ENCODE peak calls at places on chromosomes 2 and 18, in four cellular contexts. R is GM23248, I is posterior vena cava, P is GDM1. V is an unnamed sample.

GRCh38 chr2:156110890-156111289 is 221.6 kb downstream of the NR4A2 start:
- DNase-seq in R (peak; percentile 20), P (peak; percentile 31), I (no peak), V (no peak)

GRCh38 chr2:101770672-101771071 is 73.2 kb downstream of the MAP4K4 start:
- DNase-seq in R (peak; percentile 63), I (no peak), P (peak; percentile 27), V (peak; percentile 17)

GRCh38 chr2:128306931-128307460 is 11.7 kb downstream of the HS6ST1 start:
- DNase-seq in R (no peak), I (peak; percentile 66), P (no peak), V (no peak)

GRCh38 chr2:238771193-238771592 is 76.7 kb upstream of the TWIST2 start:
- DNase-seq in I (no peak), R (peak; percentile 64), P (no peak), V (no peak)

GRCh38 chr2:68169308-68169707 is 11.6 kb downstream of the PNO1 start:
- DNase-seq in P (no peak), I (no peak), R (no peak), V (no peak)

GRCh38 chr18:48863432-48864065 is 87.2 kb downstream of the SMAD7 start:
- DNase-seq in R (no peak), I (peak; percentile 73), P (no peak), V (no peak)

GRCh38 chr2:106982350-106982749 is 96.4 kb upstream of the ST6GAL2 start:
- DNase-seq in R (peak; percentile 28), P (no peak), I (no peak), V (no peak)

GRCh38 chr2:241030333-241030680 is 31.9 kb downstream of the SNED1 start:
- DNase-seq in I (no peak), P (no peak), R (no peak), V (no peak)

GRCh38 chr2:175180701-175181103 is 808 bp downstream of the ATP5MC3 start:
- DNase-seq in P (peak; percentile 2), R (peak; percentile 81), I (peak; percentile 75), V (peak; percentile 14)

GRCh38 chr2:161307676-161308075 is 549 bp upstream of the PSMD14 start:
- DNase-seq in P (no peak), I (no peak), R (no peak), V (no peak)

GRCh38 chr2:175022923-175023322 is 17.7 kb upstream of the CHN1 start:
- DNase-seq in P (no peak), R (no peak), I (no peak), V (no peak)

GRCh38 chr2:196431076-196431475 is 208.4 kb upstream of the CCDC150 start:
- DNase-seq in I (no peak), P (no peak), R (no peak), V (no peak)

GRCh38 chr2:183010112-183010511 is 28.1 kb downstream of the NCKAP1 start:
- DNase-seq in P (no peak), I (no peak), R (peak; percentile 19), V (no peak)

GRCh38 chr2:234911271-234911670 is 40.5 kb upstream of the SH3BP4 start:
- DNase-seq in I (no peak), R (peak; percentile 81), P (no peak), V (no peak)

GRCh38 chr2:48107326-48107925 is 201.1 kb upstream of the FBXO11 start:
- DNase-seq in R (peak; percentile 90), I (no peak), P (no peak), V (no peak)

GRCh38 chr2:69237070-69237670 is 149.9 kb downstream of the GFPT1 start:
- DNase-seq in I (no peak), P (no peak), R (peak; percentile 53), V (no peak)

GRCh38 chr2:77271262-77271661 is 250.9 kb downstream of the LRRTM4 start:
- DNase-seq in P (no peak), I (no peak), R (no peak), V (no peak)

GRCh38 chr2:85255813-85256581 is 71.8 kb downstream of the TGOLN2 start:
- DNase-seq in P (no peak), R (peak; percentile 61), I (peak; percentile 78), V (no peak)

GRCh38 chr18:62585274-62586147 is 62.7 kb downstream of the ZCCHC2 start:
- DNase-seq in P (no peak), I (no peak), R (no peak), V (no peak)

GRCh38 chr2:230557056-230557455 is 141.1 kb downstream of the SP100 start:
- DNase-seq in P (no peak), R (no peak), I (no peak), V (no peak)

GRCh38 chr18:8402237-8402636 is 207.0 kb upstream of the RAB12 start:
- DNase-seq in R (no peak), P (no peak), I (no peak), V (no peak)

GRCh38 chr2:105803773-105804172 is 59.1 kb downstream of the NCK2 start:
- DNase-seq in I (no peak), P (no peak), R (no peak), V (no peak)

GRCh38 chr2:15730545-15731212 is 139.0 kb downstream of the DDX1 start:
- DNase-seq in R (peak; percentile 92), I (peak; percentile 98), P (no peak), V (no peak)

GRCh38 chr18:37871583-37871982 is 306.0 kb upstream of the CELF4 start:
- DNase-seq in P (no peak), R (no peak), I (no peak), V (no peak)

GRCh38 chr18:10792181-10792580 is 266.4 kb downstream of the NAPG start:
- DNase-seq in I (no peak), P (no peak), R (no peak), V (peak; percentile 20)

GRCh38 chr2:72001937-72002690 is 145.5 kb downstream of the CYP26B1 start:
- DNase-seq in R (no peak), P (no peak), I (peak; percentile 16), V (no peak)

GRCh38 chr18:61892683-61893303 is at the start of gene RNF152:
- DNase-seq in I (no peak), R (peak; percentile 59), P (no peak), V (no peak)